ENCODE peak calls at places on chromosomes 3 and 15, in six cellular contexts. One of them, this sample, is unnamed.

GRCh38 chr15:63323798-63324651 is 46.6 kb downstream of the APH1B start:
- DNase-seq in ovary: no peak
- DNase-seq in A549: no peak
- DNase-seq in cardiac fibroblast: no peak
- DNase-seq in GM20000: no peak
- DNase-seq in AG10803: peak
- DNase-seq in this sample: no peak

GRCh38 chr3:2645001-2645400 is 465.2 kb downstream of the IL5RA start:
- DNase-seq in AG10803: no peak
- DNase-seq in A549: no peak
- DNase-seq in GM20000: no peak
- DNase-seq in ovary: no peak
- DNase-seq in cardiac fibroblast: no peak
- DNase-seq in this sample: no peak

GRCh38 chr15:66131831-66132230 is 121.7 kb downstream of the MEGF11 start:
- DNase-seq in ovary: no peak
- DNase-seq in cardiac fibroblast: no peak
- DNase-seq in A549: no peak
- DNase-seq in GM20000: no peak
- DNase-seq in AG10803: no peak
- DNase-seq in this sample: no peak

GRCh38 chr3:14716593-14716992 is 41.7 kb downstream of the C3orf20 start:
- DNase-seq in A549: no peak
- DNase-seq in AG10803: peak
- DNase-seq in ovary: no peak
- DNase-seq in GM20000: no peak
- DNase-seq in cardiac fibroblast: no peak
- DNase-seq in this sample: no peak

GRCh38 chr3:14016900-14017475 is 107.7 kb downstream of the CHCHD4 start:
- DNase-seq in GM20000: no peak
- DNase-seq in ovary: no peak
- DNase-seq in A549: no peak
- DNase-seq in cardiac fibroblast: no peak
- DNase-seq in AG10803: no peak
- DNase-seq in this sample: no peak

GRCh38 chr15:76575177-76576078 is 238.9 kb downstream of the ISL2 start:
- DNase-seq in ovary: no peak
- DNase-seq in A549: no peak
- DNase-seq in cardiac fibroblast: no peak
- DNase-seq in AG10803: no peak
- DNase-seq in GM20000: peak
- DNase-seq in this sample: no peak

GRCh38 chr3:50303038-50303815 is at the start of gene HYAL1:
- DNase-seq in ovary: peak
- DNase-seq in GM20000: no peak
- DNase-seq in cardiac fibroblast: peak
- DNase-seq in A549: no peak
- DNase-seq in AG10803: no peak
- DNase-seq in this sample: no peak

GRCh38 chr3:99638244-99638948 is at the start of gene COL8A1:
- DNase-seq in A549: no peak
- DNase-seq in cardiac fibroblast: peak
- DNase-seq in AG10803: peak
- DNase-seq in GM20000: no peak
- DNase-seq in ovary: peak
- DNase-seq in this sample: peak

GRCh38 chr3:160413613-160414248 is 14.3 kb downstream of the SMC4 start:
- DNase-seq in A549: peak
- DNase-seq in ovary: peak
- DNase-seq in cardiac fibroblast: peak
- DNase-seq in AG10803: peak
- DNase-seq in GM20000: peak
- DNase-seq in this sample: no peak

GRCh38 chr3:48410205-48411040 is 19.5 kb downstream of the PLXNB1 start:
- DNase-seq in ovary: peak
- DNase-seq in A549: no peak
- DNase-seq in AG10803: no peak
- DNase-seq in cardiac fibroblast: no peak
- DNase-seq in GM20000: peak
- DNase-seq in this sample: peak

GRCh38 chr3:113668015-113668414 is 28.4 kb downstream of the USF3 start:
- DNase-seq in GM20000: no peak
- DNase-seq in cardiac fibroblast: peak
- DNase-seq in A549: no peak
- DNase-seq in ovary: no peak
- DNase-seq in AG10803: peak
- DNase-seq in this sample: no peak

GRCh38 chr3:47433796-47434195 is 41.9 kb downstream of the SCAP start:
- DNase-seq in cardiac fibroblast: no peak
- DNase-seq in ovary: no peak
- DNase-seq in GM20000: no peak
- DNase-seq in A549: no peak
- DNase-seq in AG10803: no peak
- DNase-seq in this sample: no peak

GRCh38 chr15:35603298-35603697 is 57.3 kb upstream of the DPH6 start:
- DNase-seq in GM20000: peak
- DNase-seq in A549: no peak
- DNase-seq in cardiac fibroblast: peak
- DNase-seq in AG10803: no peak
- DNase-seq in ovary: no peak
- DNase-seq in this sample: no peak

GRCh38 chr3:185959609-185960517 is 22.0 kb upstream of the TRA2B start:
- DNase-seq in ovary: no peak
- DNase-seq in A549: peak
- DNase-seq in cardiac fibroblast: peak
- DNase-seq in AG10803: peak
- DNase-seq in GM20000: no peak
- DNase-seq in this sample: no peak

GRCh38 chr3:142987080-142987700 is 14.2 kb upstream of the U2SURP start:
- DNase-seq in GM20000: peak
- DNase-seq in AG10803: peak
- DNase-seq in ovary: no peak
- DNase-seq in cardiac fibroblast: peak
- DNase-seq in A549: peak
- DNase-seq in this sample: no peak

GRCh38 chr3:140994316-140994715 is 52.7 kb downstream of the SLC25A36 start:
- DNase-seq in cardiac fibroblast: peak
- DNase-seq in A549: no peak
- DNase-seq in AG10803: peak
- DNase-seq in GM20000: no peak
- DNase-seq in ovary: no peak
- DNase-seq in this sample: no peak

GRCh38 chr15:45155739-45156138 is 25.9 kb downstream of the DUOX1 start:
- DNase-seq in ovary: no peak
- DNase-seq in cardiac fibroblast: no peak
- DNase-seq in GM20000: no peak
- DNase-seq in AG10803: no peak
- DNase-seq in A549: no peak
- DNase-seq in this sample: no peak

GRCh38 chr3:189772584-189772983 is 141.4 kb downstream of the TP63 start:
- DNase-seq in AG10803: peak
- DNase-seq in cardiac fibroblast: peak
- DNase-seq in ovary: no peak
- DNase-seq in A549: no peak
- DNase-seq in GM20000: no peak
- DNase-seq in this sample: no peak

GRCh38 chr15:74776851-74777768 is 4.8 kb upstream of the CSK start:
- DNase-seq in GM20000: peak
- DNase-seq in cardiac fibroblast: peak
- DNase-seq in ovary: no peak
- DNase-seq in AG10803: no peak
- DNase-seq in A549: no peak
- DNase-seq in this sample: no peak

GRCh38 chr3:187736418-187736871 is 8.8 kb downstream of the BCL6 start:
- DNase-seq in GM20000: no peak
- DNase-seq in AG10803: peak
- DNase-seq in ovary: no peak
- DNase-seq in cardiac fibroblast: peak
- DNase-seq in A549: no peak
- DNase-seq in this sample: no peak

GRCh38 chr3:116445291-116445841 is at the start of gene LSAMP:
- DNase-seq in GM20000: no peak
- DNase-seq in cardiac fibroblast: no peak
- DNase-seq in AG10803: peak
- DNase-seq in ovary: peak
- DNase-seq in A549: no peak
- DNase-seq in this sample: peak

GRCh38 chr3:188776447-188776846 is 395.3 kb upstream of the TPRG1 start:
- DNase-seq in AG10803: peak
- DNase-seq in ovary: no peak
- DNase-seq in GM20000: no peak
- DNase-seq in cardiac fibroblast: peak
- DNase-seq in A549: no peak
- DNase-seq in this sample: no peak

GRCh38 chr3:118101891-118102290 is 932.8 kb downstream of the IGSF11 start:
- DNase-seq in AG10803: no peak
- DNase-seq in GM20000: no peak
- DNase-seq in ovary: no peak
- DNase-seq in cardiac fibroblast: no peak
- DNase-seq in A549: no peak
- DNase-seq in this sample: no peak

GRCh38 chr15:59688383-59688887 is 685 bp downstream of the BNIP2 start:
- DNase-seq in GM20000: no peak
- DNase-seq in cardiac fibroblast: peak
- DNase-seq in ovary: no peak
- DNase-seq in AG10803: peak
- DNase-seq in A549: peak
- DNase-seq in this sample: no peak

GRCh38 chr3:123335007-123335670 is 113.8 kb downstream of the ADCY5 start:
- DNase-seq in AG10803: no peak
- DNase-seq in cardiac fibroblast: no peak
- DNase-seq in A549: no peak
- DNase-seq in ovary: no peak
- DNase-seq in GM20000: peak
- DNase-seq in this sample: no peak

GRCh38 chr15:100710744-100711478 is 108.5 kb downstream of the ASB7 start:
- DNase-seq in AG10803: no peak
- DNase-seq in cardiac fibroblast: no peak
- DNase-seq in ovary: no peak
- DNase-seq in GM20000: no peak
- DNase-seq in A549: no peak
- DNase-seq in this sample: no peak

GRCh38 chr3:185176756-185177359 is 24.0 kb upstream of the C3orf70 start:
- DNase-seq in A549: peak
- DNase-seq in GM20000: peak
- DNase-seq in ovary: peak
- DNase-seq in cardiac fibroblast: peak
- DNase-seq in AG10803: peak
- DNase-seq in this sample: no peak

GRCh38 chr3:90015688-90016356 is 908.4 kb downstream of the EPHA3 start:
- DNase-seq in A549: no peak
- DNase-seq in AG10803: peak
- DNase-seq in GM20000: no peak
- DNase-seq in ovary: peak
- DNase-seq in cardiac fibroblast: peak
- DNase-seq in this sample: no peak

DNA sequence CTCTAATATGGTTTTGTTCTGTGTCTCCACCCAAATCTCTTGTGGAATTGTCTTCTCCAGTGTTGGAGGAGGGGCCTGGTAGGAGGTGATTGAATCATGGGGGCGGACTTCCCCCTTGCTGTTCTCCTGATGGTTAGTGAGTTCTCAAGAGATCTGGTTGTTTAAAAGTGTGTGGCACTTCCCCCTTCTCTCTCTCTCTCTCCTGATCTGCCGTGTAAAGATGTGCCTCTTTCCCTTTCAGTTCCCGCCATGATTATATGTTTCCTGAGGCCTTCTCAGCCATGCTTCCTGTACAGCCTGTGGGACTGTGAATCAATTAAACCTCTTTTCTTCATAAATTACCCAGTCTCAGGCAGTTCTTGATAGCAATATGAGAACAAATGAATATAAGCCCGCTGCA is 33.1 kb downstream of the RETNLB start:
- DNase-seq in ovary: no peak
- DNase-seq in GM20000: no peak
- DNase-seq in AG10803: no peak
- DNase-seq in cardiac fibroblast: no peak
- DNase-seq in A549: no peak
- DNase-seq in this sample: no peak
- TF ChIP-seq CTCF in ovary: no peak
- TF ChIP-seq CTCF in GM20000: no peak
- TF ChIP-seq CTCF in AG10803: no peak
- TF ChIP-seq CTCF in cardiac fibroblast: no peak
- TF ChIP-seq CTCF in A549: no peak
- TF ChIP-seq CTCF in this sample: no peak

GRCh38 chr15:91660174-91660649 is 193.3 kb upstream of the SLCO3A1 start:
- DNase-seq in GM20000: no peak
- DNase-seq in A549: no peak
- DNase-seq in ovary: no peak
- DNase-seq in AG10803: no peak
- DNase-seq in cardiac fibroblast: no peak
- DNase-seq in this sample: no peak
- TF ChIP-seq CTCF in GM20000: no peak
- TF ChIP-seq CTCF in A549: no peak
- TF ChIP-seq CTCF in ovary: no peak
- TF ChIP-seq CTCF in AG10803: no peak
- TF ChIP-seq CTCF in cardiac fibroblast: no peak
- TF ChIP-seq CTCF in this sample: no peak

DNA sequence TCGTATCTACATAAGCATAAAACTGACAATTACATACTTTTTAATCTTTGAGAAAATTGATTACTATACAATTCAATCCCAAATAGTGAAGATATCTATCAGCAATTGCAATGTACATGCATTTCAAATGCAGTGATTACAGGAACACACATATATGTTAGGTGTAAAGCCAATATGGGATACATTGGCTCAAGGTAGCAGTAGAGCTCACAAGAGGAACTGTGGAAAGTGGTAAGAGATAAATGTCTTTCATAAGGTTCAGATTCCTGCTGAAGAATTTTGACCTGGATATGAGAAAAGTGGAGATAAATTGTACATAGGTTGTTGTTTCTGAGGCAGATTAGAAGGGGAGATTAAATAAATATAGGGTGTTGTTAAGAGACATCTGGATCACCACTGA is 1280.5 kb downstream of the OTOL1 start:
- DNase-seq in A549: no peak
- DNase-seq in cardiac fibroblast: no peak
- DNase-seq in AG10803: no peak
- DNase-seq in ovary: no peak
- DNase-seq in GM20000: no peak
- DNase-seq in this sample: no peak
- TF ChIP-seq CTCF in A549: peak
- TF ChIP-seq CTCF in cardiac fibroblast: no peak
- TF ChIP-seq CTCF in AG10803: no peak
- TF ChIP-seq CTCF in ovary: no peak
- TF ChIP-seq CTCF in GM20000: no peak
- TF ChIP-seq CTCF in this sample: no peak

DNA sequence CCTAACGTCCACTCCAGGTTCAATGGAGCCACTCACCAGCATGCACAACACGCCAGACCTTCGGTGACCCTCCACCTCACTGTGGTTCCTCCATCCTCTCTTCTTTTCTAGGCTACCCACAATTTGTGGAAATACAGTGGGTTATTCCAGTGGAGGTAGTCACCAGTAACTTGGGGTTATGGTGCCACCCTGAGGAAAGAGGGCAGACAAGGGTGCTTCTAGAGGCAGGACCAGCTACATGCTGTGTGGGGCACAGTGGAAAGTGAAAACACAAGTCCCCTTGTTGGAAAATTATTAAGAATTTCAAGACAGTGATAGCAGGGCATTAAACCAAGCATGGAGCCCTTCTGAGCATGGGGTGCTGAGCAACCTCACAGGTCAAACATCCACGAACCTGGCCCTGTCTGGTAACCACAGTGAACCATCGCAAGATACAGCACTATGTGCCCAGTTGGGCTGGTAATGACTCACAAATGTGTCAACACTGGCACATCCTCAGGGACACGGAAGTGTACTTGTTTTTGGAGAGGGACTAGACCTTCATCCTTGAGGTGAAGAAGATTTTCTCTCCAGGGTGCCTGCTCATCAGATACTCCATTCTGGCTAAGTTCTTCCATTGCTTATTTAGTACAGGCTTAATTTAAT is 166.7 kb downstream of the STT3B start:
- DNase-seq in GM20000: no peak
- DNase-seq in ovary: no peak
- DNase-seq in AG10803: no peak
- DNase-seq in cardiac fibroblast: peak
- DNase-seq in A549: peak
- DNase-seq in this sample: no peak
- TF ChIP-seq CTCF in GM20000: no peak
- TF ChIP-seq CTCF in ovary: no peak
- TF ChIP-seq CTCF in AG10803: no peak
- TF ChIP-seq CTCF in cardiac fibroblast: no peak
- TF ChIP-seq CTCF in A549: no peak
- TF ChIP-seq CTCF in this sample: no peak